ENCODE peak calls at places on chromosomes 16 and 17, in six cellular contexts. C is trophoblast cell, J is neuronal stem cell, Q is IMR-90, O is mesendoderm, P is H1. S is an unnamed sample.

GRCh38 chr16:86931410-86931941 is 353.1 kb downstream of the FOXL1 start:
- DNase-seq in O (peak; percentile 48), Q (peak; percentile 89), C (no peak), J (no peak), P (no peak), S (peak; percentile 79)

GRCh38 chr17:43608313-43608712 is 53.4 kb downstream of the MEOX1 start:
- DNase-seq in Q (peak; percentile 70), J (no peak), P (no peak), O (peak; percentile 55), C (no peak), S (peak; percentile 67)

GRCh38 chr17:81397314-81398169 is 2.3 kb downstream of the BAHCC1 start:
- DNase-seq in C (no peak), Q (peak; percentile 62), P (no peak), O (peak; percentile 97), J (peak; percentile 94), S (peak; percentile 81)

GRCh38 chr16:75789237-75789636 is 62.9 kb upstream of the CPHXL start:
- DNase-seq in Q (peak; percentile 46), C (peak; percentile 18), P (no peak), O (peak; percentile 55), J (peak; percentile 48), S (peak; percentile 61)

GRCh38 chr16:74462361-74462760 is 41.1 kb upstream of the CLEC18B start:
- DNase-seq in Q (no peak), C (peak; percentile 46), P (no peak), O (no peak), J (no peak), S (no peak)

GRCh38 chr17:17648762-17649161 is 32.5 kb upstream of the RAI1 start:
- DNase-seq in C (no peak), J (no peak), O (no peak), P (no peak), Q (no peak), S (peak; percentile 39)

GRCh38 chr16:79648846-79649245 is 48.3 kb upstream of the MAF start:
- DNase-seq in O (no peak), Q (no peak), C (no peak), J (no peak), P (no peak), S (no peak)

GRCh38 chr17:61221597-61222471 is 177.8 kb upstream of the TBX2 start:
- DNase-seq in O (no peak), C (no peak), J (no peak), Q (peak; percentile 37), P (no peak), S (peak; percentile 33)

GRCh38 chr16:2486645-2487516 is 12.0 kb downstream of the TBC1D24 start:
- DNase-seq in O (no peak), C (no peak), Q (peak; percentile 23), J (no peak), P (no peak), S (no peak)

GRCh38 chr17:624341-624860 is 90.2 kb downstream of the VPS53 start:
- DNase-seq in C (no peak), J (no peak), P (no peak), Q (no peak), O (no peak), S (no peak)

GRCh38 chr17:2624292-2624731 is 30.9 kb downstream of the PAFAH1B1 start:
- DNase-seq in O (peak; percentile 80), J (no peak), P (no peak), C (no peak), Q (no peak), S (no peak)

GRCh38 chr17:10349403-10349802 is 23.4 kb downstream of the MYH13 start:
- DNase-seq in P (no peak), C (peak; percentile 8), Q (no peak), J (no peak), O (peak; percentile 58), S (no peak)

GRCh38 chr16:56549744-56550385 is 15.0 kb upstream of the MT4 start:
- DNase-seq in P (no peak), Q (peak; percentile 28), J (no peak), C (peak; percentile 40), O (no peak), S (peak; percentile 24)

GRCh38 chr17:65550758-65551157 is 10.7 kb downstream of the AXIN2 start:
- DNase-seq in O (no peak), C (no peak), Q (no peak), P (no peak), J (no peak), S (no peak)

GRCh38 chr17:32492648-32493289 is 6.0 kb downstream of the CDK5R1 start:
- DNase-seq in P (no peak), O (no peak), C (no peak), J (no peak), Q (no peak), S (no peak)

GRCh38 chr16:80377621-80378020 is 163.2 kb upstream of the DYNLRB2 start:
- DNase-seq in P (no peak), Q (no peak), C (no peak), J (no peak), O (no peak), S (no peak)

GRCh38 chr16:76650579-76650978 is 373.4 kb downstream of the CNTNAP4 start:
- DNase-seq in C (no peak), O (peak; percentile 18), J (no peak), P (no peak), Q (no peak), S (peak; percentile 24)

GRCh38 chr17:79036609-79037008 is 12.6 kb downstream of the C1QTNF1 start:
- DNase-seq in O (no peak), C (no peak), Q (peak; percentile 94), P (no peak), J (no peak), S (peak; percentile 91)

GRCh38 chr16:88067530-88068411 is 116.5 kb downstream of the BANP start:
- DNase-seq in O (no peak), C (no peak), P (no peak), J (no peak), Q (no peak), S (no peak)

GRCh38 chr17:82350182-82351030 is 8.6 kb upstream of the TEX19 start:
- DNase-seq in O (no peak), J (no peak), C (no peak), P (no peak), Q (no peak), S (no peak)

DNA sequence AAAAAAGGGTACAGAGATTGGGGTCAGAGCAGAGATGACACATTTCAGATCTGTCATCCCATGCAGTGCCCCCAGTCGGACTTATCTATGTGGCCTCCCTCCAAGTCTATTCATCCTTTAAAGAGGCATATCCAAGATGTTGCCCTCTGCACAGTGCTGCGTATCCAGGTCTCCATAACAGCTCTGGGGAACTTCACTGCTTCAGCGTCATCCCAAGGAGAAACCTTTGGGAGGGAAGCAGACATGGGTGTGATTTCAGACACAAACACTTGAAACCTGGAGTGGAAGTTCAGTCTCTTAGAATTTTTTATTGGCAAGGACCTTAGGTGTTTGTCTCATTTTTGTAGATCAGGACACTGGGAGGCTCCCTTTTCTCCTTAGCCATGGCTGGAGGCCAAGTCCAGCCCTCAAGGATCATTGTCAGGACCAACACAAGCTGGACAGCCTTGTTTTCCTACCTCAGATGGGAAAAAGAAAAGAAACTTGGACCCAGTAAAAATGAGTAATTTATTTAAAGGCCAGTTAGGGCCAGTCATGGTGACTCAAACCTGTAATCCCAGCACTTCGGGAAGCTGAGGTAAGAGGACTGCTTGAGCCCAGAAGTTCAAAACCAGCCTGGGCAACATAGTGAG is 23.9 kb upstream of the NLK start:
- DNase-seq in C (no peak), P (no peak), J (no peak), O (no peak), Q (peak; percentile 33), S (no peak)
- H3K4me3 ChIP-seq in C (no peak overlapping the region), P (no peak overlapping the region), J (no peak overlapping the region), O (no peak overlapping the region), Q (no peak overlapping the region), S (no peak overlapping the region)

DNA sequence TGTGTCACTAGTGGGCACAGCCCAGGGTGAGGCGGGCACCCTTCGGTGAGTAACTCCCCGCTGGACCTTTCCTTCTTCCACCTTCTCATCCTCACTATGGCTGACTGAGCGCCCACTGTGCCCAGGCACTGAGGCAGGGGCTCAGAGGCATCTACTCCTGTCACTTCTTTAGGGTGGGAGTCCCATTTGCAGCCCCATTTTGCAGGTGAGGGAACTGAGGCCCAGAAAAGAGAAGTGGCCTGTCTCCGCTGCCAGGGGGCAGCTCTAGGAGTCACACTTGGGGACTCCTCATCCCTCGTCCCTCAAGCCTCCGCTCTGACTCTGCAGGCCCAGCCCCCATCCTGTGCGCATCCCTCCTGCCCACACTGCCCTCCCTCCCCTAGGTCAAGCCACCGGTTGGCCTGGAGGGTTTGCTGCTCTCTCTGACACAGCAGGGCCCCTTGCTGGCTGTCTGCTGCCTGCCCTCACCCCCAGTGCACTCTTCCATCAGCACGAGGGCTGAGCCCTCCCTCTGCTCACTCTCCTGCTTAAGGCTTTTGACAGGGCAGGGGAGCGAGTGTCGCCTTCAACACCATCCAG is 62.4 kb downstream of the CNGB1 start:
- DNase-seq in P (no peak), J (no peak), O (peak; percentile 25), Q (no peak), C (no peak), S (no peak)
- H3K23ac ChIP-seq in P (no peak overlapping the region), J (peak overlapping the region; percentile 77), O (no peak overlapping the region), Q (no peak overlapping the region), C (no peak overlapping the region), S (no peak overlapping the region)

GRCh38 chr17:40469805-40470675 is 26.8 kb downstream of the IGFBP4 start:
- DNase-seq in C (no peak), Q (no peak), O (no peak), J (no peak), P (no peak), S (no peak)
- H3K4me3 ChIP-seq in C (no peak overlapping the region), Q (no peak overlapping the region), O (no peak overlapping the region), J (no peak overlapping the region), P (no peak overlapping the region), S (no peak overlapping the region)

GRCh38 chr16:72093448-72094265 is at the start of the genes DHX38 and TXNL4B:
- DNase-seq in P (peak; percentile 94), J (peak; percentile 98), C (peak; percentile 97), Q (peak; percentile 99), O (peak; percentile 100), S (peak; percentile 100)
- H3K23ac ChIP-seq in P (no peak within 1 kb of the TSS), J (peak within 1 kb of the TSS; percentile 52), C (no peak within 1 kb of the TSS), Q (peak within 1 kb of the TSS; percentile 91), O (peak within 1 kb of the TSS; percentile 25), S (no peak within 1 kb of the TSS)

DNA sequence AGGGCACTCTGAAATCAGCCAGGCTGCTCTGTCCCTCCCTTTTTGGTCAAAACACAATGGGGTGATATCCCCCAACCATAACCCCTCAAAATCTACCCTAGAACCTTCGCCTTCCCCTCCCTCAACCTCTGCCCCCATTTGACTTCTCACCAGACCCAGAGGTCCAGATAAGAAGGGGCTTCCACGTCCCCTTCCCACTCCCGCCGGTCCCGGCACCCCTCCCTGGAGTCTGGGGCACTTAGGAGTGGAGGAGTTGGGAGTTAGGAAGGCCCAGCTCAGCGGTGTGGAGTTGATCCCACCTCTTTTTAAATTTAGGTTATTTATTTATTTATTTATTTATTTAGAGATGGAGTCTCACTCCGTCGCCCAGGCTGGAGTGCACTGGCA is 619 bp upstream of the TMEM92 start:
- DNase-seq in Q (no peak), C (no peak), J (no peak), O (no peak), P (no peak), S (no peak)
- H3K4me3 ChIP-seq in Q (no peak overlapping the region), C (no peak overlapping the region), J (no peak overlapping the region), O (no peak overlapping the region), P (peak overlapping the region; percentile 23), S (no peak overlapping the region)

GRCh38 chr17:27905524-27906237 is 12.5 kb upstream of the LYRM9 start:
- DNase-seq in J (no peak), C (no peak), O (no peak), P (no peak), Q (no peak), S (no peak)
- H3K23ac ChIP-seq in J (no peak overlapping the region), C (peak overlapping the region; percentile 63), O (no peak overlapping the region), P (no peak overlapping the region), Q (no peak overlapping the region), S (no peak overlapping the region)

S was measured in mesenchymal stem cell.